ENCODE peak calls at places on chromosome 18, in ten cellular contexts. U, C, Y, V, W, B, O, I, Q and F are unnamed samples.

GRCh38 chr18:42446195-42446594 is 491.2 kb downstream of the PIK3C3 start:
- DNase-seq in O (no peak), U (no peak), V (no peak), Q (no peak), W (peak), B (no peak), C (no peak), Y (no peak), I (no peak), F (no peak)

GRCh38 chr18:2569338-2570207 is 1.7 kb downstream of the METTL4 start:
- DNase-seq in U (no peak), Y (no peak), C (peak), Q (no peak), O (no peak), W (no peak), B (no peak), V (no peak), I (no peak), F (no peak)

GRCh38 chr18:34352385-34353163 is 127.9 kb upstream of the NOL4 start:
- DNase-seq in U (no peak), Y (no peak), W (no peak), C (no peak), B (no peak), Q (no peak), I (no peak), V (no peak), O (no peak), F (no peak)

GRCh38 chr18:452801-453200 is 47.7 kb downstream of the COLEC12 start:
- DNase-seq in U (no peak), O (no peak), V (no peak), Y (no peak), C (no peak), Q (no peak), B (no peak), I (no peak), W (no peak), F (peak)

GRCh38 chr18:31892936-31893335 is 50.0 kb downstream of the TRAPPC8 start:
- DNase-seq in W (no peak), Y (no peak), O (no peak), I (no peak), B (no peak), U (no peak), V (no peak), C (no peak), Q (no peak), F (no peak)

GRCh38 chr18:48983793-48984437 is 33.1 kb upstream of the SMAD7 start:
- DNase-seq in W (no peak), C (no peak), Q (no peak), Y (no peak), I (no peak), V (no peak), B (no peak), O (no peak), U (no peak), F (no peak)

GRCh38 chr18:80033181-80034067 is 810 bp upstream of the RBFA start:
- DNase-seq in O (peak), V (peak), I (no peak), B (no peak), Y (no peak), W (peak), U (no peak), Q (no peak), C (peak), F (no peak)

GRCh38 chr18:50902797-50903196 is 23.9 kb downstream of the ME2 start:
- DNase-seq in W (no peak), Y (no peak), Q (no peak), U (no peak), V (no peak), O (no peak), I (no peak), B (no peak), C (no peak), F (no peak)

GRCh38 chr18:3264362-3264761 is 2.4 kb downstream of the MYL12B start:
- DNase-seq in C (no peak), W (no peak), Q (no peak), U (no peak), O (no peak), V (no peak), B (no peak), Y (no peak), I (no peak), F (no peak)

GRCh38 chr18:79953921-79954651 is 2.6 kb upstream of the SLC66A2 start:
- DNase-seq in Q (no peak), I (no peak), V (no peak), Y (no peak), O (no peak), W (no peak), U (peak), B (no peak), C (no peak), F (no peak)

GRCh38 chr18:519019-519879 is 18.7 kb upstream of the COLEC12 start:
- DNase-seq in W (peak), U (no peak), Y (no peak), Q (no peak), O (no peak), B (peak), C (peak), I (no peak), V (no peak), F (peak)

GRCh38 chr18:8797206-8797605 is 91.8 kb downstream of the MTCL1 start:
- DNase-seq in B (no peak), U (peak), C (no peak), W (no peak), Y (no peak), Q (no peak), V (no peak), O (no peak), I (no peak), F (peak)

GRCh38 chr18:48932462-48932818 is 18.3 kb downstream of the SMAD7 start:
- DNase-seq in C (no peak), B (no peak), O (no peak), W (no peak), I (no peak), Q (no peak), U (no peak), Y (no peak), V (no peak), F (no peak)

GRCh38 chr18:62069556-62069955 is 117.3 kb downstream of the PIGN start:
- DNase-seq in U (no peak), B (no peak), I (no peak), V (no peak), W (no peak), O (no peak), C (no peak), Y (no peak), Q (no peak), F (no peak)

GRCh38 chr18:2406544-2406943 is 164.8 kb downstream of the METTL4 start:
- DNase-seq in B (peak), O (no peak), W (no peak), Q (no peak), Y (no peak), V (no peak), I (no peak), U (no peak), C (no peak), F (no peak)

GRCh38 chr18:61400714-61401113 is 67.5 kb downstream of the CDH20 start:
- DNase-seq in W (peak), V (no peak), O (no peak), U (no peak), Y (no peak), C (no peak), I (no peak), Q (no peak), B (peak), F (no peak)

GRCh38 chr18:13823707-13824395 is at the start of gene MC5R:
- DNase-seq in I (no peak), V (peak), C (peak), W (peak), O (no peak), U (peak), B (no peak), Y (peak), Q (no peak), F (peak)

GRCh38 chr18:21074336-21075323 is 37.0 kb downstream of the ROCK1 start:
- DNase-seq in Q (peak), W (no peak), Y (no peak), U (no peak), O (no peak), C (no peak), B (no peak), V (no peak), I (no peak), F (no peak)

GRCh38 chr18:51053822-51054221 is 23.8 kb downstream of the SMAD4 start:
- DNase-seq in Q (no peak), B (no peak), V (no peak), W (no peak), C (no peak), U (no peak), O (no peak), Y (no peak), I (no peak), F (no peak)

GRCh38 chr18:79905389-79905911 is 46.0 kb downstream of the SLC66A2 start:
- DNase-seq in Q (no peak), C (no peak), I (no peak), V (no peak), U (no peak), Y (no peak), W (no peak), O (no peak), B (no peak), F (peak)

GRCh38 chr18:72107647-72108046 is 436.5 kb downstream of the CBLN2 start:
- DNase-seq in C (no peak), O (no peak), V (no peak), Y (no peak), W (peak), Q (no peak), B (no peak), U (no peak), I (no peak), F (peak)

GRCh38 chr18:650428-650858 is 7.0 kb upstream of the TYMS start:
- DNase-seq in O (no peak), Q (no peak), V (no peak), C (no peak), I (no peak), W (no peak), B (no peak), U (no peak), Y (no peak), F (no peak)

GRCh38 chr18:52484977-52485376 is 145.0 kb downstream of the DCC start:
- DNase-seq in I (no peak), U (no peak), W (no peak), B (no peak), O (no peak), C (no peak), V (no peak), Y (no peak), Q (no peak), F (no peak)

GRCh38 chr18:28824183-28824574 is 647.2 kb upstream of the CDH2 start:
- DNase-seq in W (no peak), Y (no peak), O (no peak), V (no peak), I (no peak), Q (no peak), B (no peak), U (no peak), C (no peak), F (no peak)

DNA sequence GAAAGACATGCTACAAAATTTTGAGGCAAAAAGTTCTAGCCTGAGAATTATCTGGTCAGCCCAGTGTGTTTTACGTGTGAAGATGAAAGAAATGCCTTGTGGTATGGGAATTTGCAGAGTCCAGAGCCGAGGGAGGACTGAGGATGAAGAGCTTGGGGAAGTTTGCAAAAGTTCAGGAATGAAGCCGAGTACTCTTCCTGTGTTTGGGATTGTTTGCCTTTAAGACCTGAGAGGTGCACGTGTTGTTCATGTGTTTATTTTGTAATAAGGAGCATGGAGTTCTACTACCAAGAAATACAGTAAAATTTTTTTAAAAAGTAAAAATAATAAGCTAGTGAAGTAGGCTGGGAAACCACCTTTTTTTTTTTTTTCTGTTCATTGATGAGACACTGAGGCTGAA is 14.8 kb downstream of the SETBP1 start:
- DNase-seq in W (no peak), U (no peak), Q (no peak), C (no peak), V (no peak), Y (no peak), O (no peak), B (no peak), I (no peak), F (no peak)
- TF ChIP-seq CTCF in W (no peak), U (no peak), Q (no peak), C (no peak), V (no peak), Y (no peak), O (no peak), B (no peak), I (no peak), F (no peak)

DNA sequence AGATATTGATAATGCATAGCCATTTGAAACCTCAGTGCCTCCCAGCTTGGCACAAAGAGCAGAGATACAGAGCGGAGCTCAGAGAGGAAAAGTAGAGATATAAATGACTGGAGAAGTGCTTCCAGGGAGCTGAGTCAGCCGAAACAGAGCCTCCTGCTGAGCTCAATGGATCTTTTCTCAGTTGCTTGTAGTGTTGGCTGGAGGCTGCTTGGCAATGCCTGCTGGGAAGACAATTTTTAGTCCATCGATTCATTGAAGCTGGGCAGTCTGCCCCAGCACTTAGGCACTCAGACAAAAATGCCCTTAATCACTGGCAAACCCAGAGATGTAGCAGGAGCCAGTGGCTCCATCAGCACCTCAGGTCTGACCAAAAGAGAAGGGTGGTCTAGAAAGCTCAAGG is 81.3 kb upstream of the SETBP1 start:
- DNase-seq in I (no peak), Q (no peak), B (no peak), C (no peak), U (no peak), V (no peak), W (peak), Y (no peak), O (no peak), F (no peak)
- H3K27ac ChIP-seq in I (no peak), Q (no peak), B (no peak), C (no peak), U (no peak), V (no peak), W (no peak), Y (no peak), O (peak), F (peak)

DNA sequence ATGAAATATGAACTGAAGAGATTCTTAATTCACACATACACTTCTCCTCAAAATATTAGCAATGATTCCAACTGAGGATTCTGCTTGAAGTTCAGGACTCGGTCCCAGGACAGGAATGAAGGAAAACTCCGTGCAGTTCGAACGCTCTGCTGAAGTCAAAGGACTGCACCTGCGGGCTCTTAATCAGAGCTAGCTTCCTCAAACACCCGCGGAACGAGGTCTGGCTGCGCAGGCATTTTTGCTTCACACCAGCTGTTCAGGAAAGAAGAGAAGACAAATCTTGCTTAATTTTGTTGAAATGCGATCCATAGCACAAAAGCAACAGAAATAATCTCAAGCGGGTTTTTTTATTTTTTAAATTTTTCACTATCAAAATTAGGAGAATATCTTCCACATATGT is 175.6 kb downstream of the LAMA1 start:
- DNase-seq in O (no peak), W (no peak), U (no peak), B (no peak), C (no peak), I (no peak), Y (no peak), Q (no peak), V (no peak), F (no peak)
- TF ChIP-seq CTCF in O (no peak), W (no peak), U (no peak), B (no peak), C (no peak), I (no peak), Y (no peak), Q (no peak), V (no peak), F (no peak)

GRCh38 chr18:77129150-77129551 is 3.4 kb downstream of the MBP start:
- DNase-seq in U (no peak), O (no peak), Y (no peak), B (peak), I (no peak), Q (no peak), W (peak), C (no peak), V (no peak), F (no peak)
- H3K27ac ChIP-seq in U (peak), O (peak), Y (peak), B (peak), I (peak), Q (peak), W (peak), C (no peak), V (peak), F (peak)

GRCh38 chr18:7568426-7568825 is 1.3 kb downstream of the PTPRM start:
- DNase-seq in C (no peak), V (no peak), O (no peak), Q (no peak), B (no peak), U (peak), W (no peak), Y (no peak), I (peak), F (no peak)
- TF ChIP-seq CTCF in C (no peak), V (no peak), O (no peak), Q (no peak), B (peak), U (no peak), W (peak), Y (no peak), I (peak), F (peak)

GRCh38 chr18:67864677-67865340 is 348.3 kb upstream of the DSEL start:
- DNase-seq in I (no peak), B (no peak), Q (no peak), C (no peak), V (no peak), Y (no peak), W (peak), U (no peak), O (no peak), F (peak)
- H3K27ac ChIP-seq in I (no peak), B (no peak), Q (no peak), C (no peak), V (no peak), Y (no peak), W (peak), U (no peak), O (no peak), F (peak)

DNA sequence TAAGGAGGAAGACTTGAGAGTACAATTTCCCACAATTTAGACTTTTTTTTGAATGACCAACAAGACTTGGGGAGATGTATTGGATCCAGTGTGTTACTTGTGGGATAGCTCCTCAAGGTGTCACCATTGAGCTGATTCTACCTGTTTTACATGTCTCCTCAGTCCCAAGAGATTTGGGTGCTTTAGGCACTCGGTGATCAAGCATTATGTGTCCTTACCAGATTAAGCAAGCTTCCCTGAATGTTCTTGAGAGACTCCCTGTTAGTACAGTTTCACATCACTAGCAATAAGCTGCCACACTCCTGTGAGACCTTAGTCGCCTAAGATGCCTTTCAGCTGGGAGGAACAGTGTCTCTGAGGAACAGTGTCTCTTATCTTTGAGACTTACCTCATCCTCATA is 384.3 kb upstream of the SYT4 start:
- DNase-seq in Y (no peak), B (peak), I (no peak), W (peak), O (no peak), U (no peak), V (no peak), Q (no peak), C (no peak), F (no peak)
- TF ChIP-seq CTCF in Y (no peak), B (peak), I (peak), W (peak), O (no peak), U (peak), V (no peak), Q (no peak), C (no peak), F (peak)